ENCODE peak calls at places on chromosomes 3 and 15, in ten cellular contexts. One of them, this sample, is unnamed.

GRCh38 chr3:70982700-70983140 is 600.8 kb downstream of the FOXP1 start:
- DNase-seq in esophagus muscularis mucosa: no peak
- DNase-seq in breast epithelium: peak; percentile 63
- DNase-seq in stomach: peak; percentile 51
- DNase-seq in HepG2: no peak
- DNase-seq in transverse colon: no peak
- DNase-seq in Panc1: peak; percentile 38
- DNase-seq in H1: no peak
- DNase-seq in upper lobe of left lung: no peak
- DNase-seq in HL-60: no peak
- DNase-seq in this sample: peak; percentile 72

GRCh38 chr3:143507735-143508580 is 340.3 kb downstream of the SLC9A9 start:
- DNase-seq in esophagus muscularis mucosa: no peak
- DNase-seq in breast epithelium: no peak
- DNase-seq in stomach: no peak
- DNase-seq in HepG2: no peak
- DNase-seq in transverse colon: no peak
- DNase-seq in Panc1: no peak
- DNase-seq in H1: no peak
- DNase-seq in upper lobe of left lung: no peak
- DNase-seq in HL-60: no peak
- DNase-seq in this sample: no peak

GRCh38 chr3:104176706-104177105 is 1190.0 kb upstream of the ALCAM start:
- DNase-seq in esophagus muscularis mucosa: no peak
- DNase-seq in breast epithelium: no peak
- DNase-seq in stomach: no peak
- DNase-seq in HepG2: no peak
- DNase-seq in transverse colon: no peak
- DNase-seq in Panc1: no peak
- DNase-seq in H1: no peak
- DNase-seq in upper lobe of left lung: no peak
- DNase-seq in HL-60: no peak
- DNase-seq in this sample: no peak

GRCh38 chr3:67654832-67655152 is 380 bp upstream of the SUCLG2 start:
- DNase-seq in esophagus muscularis mucosa: no peak
- DNase-seq in breast epithelium: no peak
- DNase-seq in stomach: no peak
- DNase-seq in HepG2: no peak
- DNase-seq in transverse colon: no peak
- DNase-seq in Panc1: no peak
- DNase-seq in H1: no peak
- DNase-seq in upper lobe of left lung: no peak
- DNase-seq in HL-60: no peak
- DNase-seq in this sample: no peak

GRCh38 chr3:79651536-79652065 is 116.2 kb downstream of the ROBO1 start:
- DNase-seq in esophagus muscularis mucosa: no peak
- DNase-seq in breast epithelium: no peak
- DNase-seq in stomach: no peak
- DNase-seq in HepG2: no peak
- DNase-seq in transverse colon: no peak
- DNase-seq in Panc1: no peak
- DNase-seq in H1: no peak
- DNase-seq in upper lobe of left lung: no peak
- DNase-seq in HL-60: no peak
- DNase-seq in this sample: no peak

GRCh38 chr15:68578960-68579935 is at the start of gene CORO2B:
- DNase-seq in esophagus muscularis mucosa: no peak
- DNase-seq in breast epithelium: no peak
- DNase-seq in stomach: no peak
- DNase-seq in HepG2: no peak
- DNase-seq in transverse colon: no peak
- DNase-seq in Panc1: no peak
- DNase-seq in H1: peak; percentile 83
- DNase-seq in upper lobe of left lung: peak; percentile 87
- DNase-seq in HL-60: no peak
- DNase-seq in this sample: no peak

GRCh38 chr15:67013696-67014095 is 51.7 kb upstream of the SMAD3 start:
- DNase-seq in esophagus muscularis mucosa: peak; percentile 80
- DNase-seq in breast epithelium: no peak
- DNase-seq in stomach: no peak
- DNase-seq in HepG2: no peak
- DNase-seq in transverse colon: no peak
- DNase-seq in Panc1: no peak
- DNase-seq in H1: peak; percentile 57
- DNase-seq in upper lobe of left lung: peak; percentile 56
- DNase-seq in HL-60: no peak
- DNase-seq in this sample: no peak

GRCh38 chr3:114393367-114394072 is 99.7 kb downstream of the TIGIT start:
- DNase-seq in esophagus muscularis mucosa: no peak
- DNase-seq in breast epithelium: no peak
- DNase-seq in stomach: no peak
- DNase-seq in HepG2: no peak
- DNase-seq in transverse colon: no peak
- DNase-seq in Panc1: no peak
- DNase-seq in H1: no peak
- DNase-seq in upper lobe of left lung: no peak
- DNase-seq in HL-60: no peak
- DNase-seq in this sample: no peak

GRCh38 chr3:171526869-171527268 is 66.7 kb upstream of the TNIK start:
- DNase-seq in esophagus muscularis mucosa: no peak
- DNase-seq in breast epithelium: no peak
- DNase-seq in stomach: no peak
- DNase-seq in HepG2: peak; percentile 28
- DNase-seq in transverse colon: no peak
- DNase-seq in Panc1: no peak
- DNase-seq in H1: no peak
- DNase-seq in upper lobe of left lung: no peak
- DNase-seq in HL-60: no peak
- DNase-seq in this sample: no peak

GRCh38 chr3:111768571-111769100 is 90.4 kb upstream of the PHLDB2 start:
- DNase-seq in esophagus muscularis mucosa: no peak
- DNase-seq in breast epithelium: no peak
- DNase-seq in stomach: peak; percentile 34
- DNase-seq in HepG2: peak; percentile 50
- DNase-seq in transverse colon: no peak
- DNase-seq in Panc1: no peak
- DNase-seq in H1: no peak
- DNase-seq in upper lobe of left lung: no peak
- DNase-seq in HL-60: no peak
- DNase-seq in this sample: no peak

GRCh38 chr3:98573231-98573728 is 20.1 kb downstream of the CPOX start:
- DNase-seq in esophagus muscularis mucosa: no peak
- DNase-seq in breast epithelium: no peak
- DNase-seq in stomach: no peak
- DNase-seq in HepG2: no peak
- DNase-seq in transverse colon: no peak
- DNase-seq in Panc1: no peak
- DNase-seq in H1: no peak
- DNase-seq in upper lobe of left lung: no peak
- DNase-seq in HL-60: no peak
- DNase-seq in this sample: no peak
- H3K4me3 ChIP-seq in esophagus muscularis mucosa: no peak overlapping the region
- H3K4me3 ChIP-seq in breast epithelium: no peak overlapping the region
- H3K4me3 ChIP-seq in stomach: no peak overlapping the region
- H3K4me3 ChIP-seq in HepG2: no peak overlapping the region
- H3K4me3 ChIP-seq in transverse colon: no peak overlapping the region
- H3K4me3 ChIP-seq in Panc1: no peak overlapping the region
- H3K4me3 ChIP-seq in H1: no peak overlapping the region
- H3K4me3 ChIP-seq in upper lobe of left lung: no peak overlapping the region
- H3K4me3 ChIP-seq in HL-60: no peak overlapping the region
- H3K4me3 ChIP-seq in this sample: no peak overlapping the region

GRCh38 chr3:4778740-4779139 is 200.5 kb upstream of the BHLHE40 start:
- DNase-seq in esophagus muscularis mucosa: no peak
- DNase-seq in breast epithelium: no peak
- DNase-seq in stomach: no peak
- DNase-seq in HepG2: no peak
- DNase-seq in transverse colon: no peak
- DNase-seq in Panc1: no peak
- DNase-seq in H1: no peak
- DNase-seq in upper lobe of left lung: no peak
- DNase-seq in HL-60: no peak
- DNase-seq in this sample: no peak
- TF ChIP-seq POLR2AphosphoS5 in esophagus muscularis mucosa: no peak
- TF ChIP-seq POLR2AphosphoS5 in breast epithelium: no peak
- TF ChIP-seq POLR2AphosphoS5 in stomach: no peak
- TF ChIP-seq POLR2AphosphoS5 in HepG2: no peak
- TF ChIP-seq POLR2AphosphoS5 in transverse colon: no peak
- TF ChIP-seq POLR2AphosphoS5 in Panc1: no peak
- TF ChIP-seq POLR2AphosphoS5 in H1: no peak
- TF ChIP-seq POLR2AphosphoS5 in upper lobe of left lung: no peak
- TF ChIP-seq POLR2AphosphoS5 in HL-60: no peak
- TF ChIP-seq POLR2AphosphoS5 in this sample: no peak

DNA sequence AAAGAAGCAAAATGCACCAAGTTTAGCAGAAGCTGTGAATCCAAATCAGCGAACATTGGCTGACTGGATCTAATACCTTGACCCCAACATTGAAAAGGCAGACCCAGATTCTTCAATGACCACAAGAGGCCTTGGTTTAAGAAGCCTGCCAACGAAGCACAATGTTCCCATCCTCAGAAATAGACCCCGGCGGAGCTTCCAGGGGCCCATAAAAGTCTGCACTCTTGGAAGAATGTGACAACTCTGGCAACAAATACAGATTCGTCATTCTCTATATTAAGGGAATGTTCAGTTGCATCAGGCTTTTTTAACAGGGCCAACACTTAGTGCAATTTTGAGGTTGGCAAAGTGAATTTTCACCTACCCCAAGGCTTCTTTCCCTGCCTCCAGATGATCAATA is 112.8 kb upstream of the BCL6 start:
- DNase-seq in esophagus muscularis mucosa: no peak
- DNase-seq in breast epithelium: no peak
- DNase-seq in stomach: no peak
- DNase-seq in HepG2: no peak
- DNase-seq in transverse colon: no peak
- DNase-seq in Panc1: no peak
- DNase-seq in H1: no peak
- DNase-seq in upper lobe of left lung: no peak
- DNase-seq in HL-60: no peak
- DNase-seq in this sample: no peak
- H3K4me3 ChIP-seq in esophagus muscularis mucosa: no peak overlapping the region
- H3K4me3 ChIP-seq in breast epithelium: no peak overlapping the region
- H3K4me3 ChIP-seq in stomach: no peak overlapping the region
- H3K4me3 ChIP-seq in HepG2: no peak overlapping the region
- H3K4me3 ChIP-seq in transverse colon: no peak overlapping the region
- H3K4me3 ChIP-seq in Panc1: no peak overlapping the region
- H3K4me3 ChIP-seq in H1: no peak overlapping the region
- H3K4me3 ChIP-seq in upper lobe of left lung: no peak overlapping the region
- H3K4me3 ChIP-seq in HL-60: no peak overlapping the region
- H3K4me3 ChIP-seq in this sample: no peak overlapping the region

GRCh38 chr3:122793568-122794416 is at the start of gene HSPBAP1:
- DNase-seq in esophagus muscularis mucosa: peak; percentile 99
- DNase-seq in breast epithelium: peak; percentile 90
- DNase-seq in stomach: peak; percentile 93
- DNase-seq in HepG2: peak; percentile 84
- DNase-seq in transverse colon: peak; percentile 96
- DNase-seq in Panc1: peak; percentile 72
- DNase-seq in H1: peak; percentile 94
- DNase-seq in upper lobe of left lung: peak; percentile 96
- DNase-seq in HL-60: peak; percentile 92
- DNase-seq in this sample: peak; percentile 98
- TF ChIP-seq POLR2AphosphoS5 in esophagus muscularis mucosa: peak; percentile 87
- TF ChIP-seq POLR2AphosphoS5 in breast epithelium: peak; percentile 88
- TF ChIP-seq POLR2AphosphoS5 in stomach: peak; percentile 73
- TF ChIP-seq POLR2AphosphoS5 in HepG2: peak; percentile 36
- TF ChIP-seq POLR2AphosphoS5 in transverse colon: peak; percentile 63
- TF ChIP-seq POLR2AphosphoS5 in Panc1: peak; percentile 92
- TF ChIP-seq POLR2AphosphoS5 in H1: peak; percentile 77
- TF ChIP-seq POLR2AphosphoS5 in upper lobe of left lung: peak; percentile 83
- TF ChIP-seq POLR2AphosphoS5 in HL-60: peak; percentile 53
- TF ChIP-seq POLR2AphosphoS5 in this sample: no peak

DNA sequence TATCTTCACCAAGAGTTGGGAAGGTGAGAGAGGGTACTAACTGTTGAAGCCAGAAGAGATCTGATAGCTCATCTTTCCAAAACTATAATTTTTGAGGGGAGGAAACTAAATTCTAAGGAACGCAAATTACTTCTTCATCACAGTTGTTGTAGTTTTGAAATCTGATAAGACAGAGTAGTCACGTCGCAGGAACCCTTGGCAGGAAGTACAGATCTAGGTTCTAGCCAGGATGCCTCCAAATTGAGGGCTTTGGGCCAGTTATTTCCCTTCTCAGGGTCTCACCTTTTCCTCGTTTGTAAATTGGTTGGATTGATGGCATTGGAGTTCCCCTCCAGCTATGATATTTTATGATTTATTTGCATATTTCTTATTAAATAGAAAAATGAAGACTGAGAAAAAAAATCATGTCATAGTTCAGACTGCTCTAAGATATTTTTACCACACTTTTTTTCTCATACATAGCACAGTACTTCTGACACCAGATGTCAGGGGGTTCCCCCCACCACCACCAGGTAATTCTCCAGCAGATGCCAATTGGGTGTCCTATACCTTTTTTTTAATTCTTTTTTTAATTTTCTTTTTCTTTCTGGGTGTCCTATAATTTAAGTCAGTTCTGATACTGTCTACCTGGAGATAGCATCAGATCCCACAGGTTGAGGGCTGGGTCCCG is 32.3 kb upstream of the APH1B start:
- DNase-seq in esophagus muscularis mucosa: no peak
- DNase-seq in breast epithelium: no peak
- DNase-seq in stomach: no peak
- DNase-seq in HepG2: no peak
- DNase-seq in transverse colon: no peak
- DNase-seq in Panc1: no peak
- DNase-seq in H1: no peak
- DNase-seq in upper lobe of left lung: no peak
- DNase-seq in HL-60: no peak
- DNase-seq in this sample: no peak
- H3K4me3 ChIP-seq in esophagus muscularis mucosa: no peak overlapping the region
- H3K4me3 ChIP-seq in breast epithelium: no peak overlapping the region
- H3K4me3 ChIP-seq in stomach: no peak overlapping the region
- H3K4me3 ChIP-seq in HepG2: no peak overlapping the region
- H3K4me3 ChIP-seq in transverse colon: no peak overlapping the region
- H3K4me3 ChIP-seq in Panc1: no peak overlapping the region
- H3K4me3 ChIP-seq in H1: no peak overlapping the region
- H3K4me3 ChIP-seq in upper lobe of left lung: no peak overlapping the region
- H3K4me3 ChIP-seq in HL-60: no peak overlapping the region
- H3K4me3 ChIP-seq in this sample: no peak overlapping the region

GRCh38 chr3:172562881-172563835 is 39.9 kb upstream of the TNFSF10 start:
- DNase-seq in esophagus muscularis mucosa: no peak
- DNase-seq in breast epithelium: no peak
- DNase-seq in stomach: no peak
- DNase-seq in HepG2: peak; percentile 61
- DNase-seq in transverse colon: no peak
- DNase-seq in Panc1: peak; percentile 58
- DNase-seq in H1: no peak
- DNase-seq in upper lobe of left lung: no peak
- DNase-seq in HL-60: peak; percentile 34
- DNase-seq in this sample: no peak
- TF ChIP-seq POLR2AphosphoS5 in esophagus muscularis mucosa: peak; percentile 46
- TF ChIP-seq POLR2AphosphoS5 in breast epithelium: no peak
- TF ChIP-seq POLR2AphosphoS5 in stomach: peak; percentile 68
- TF ChIP-seq POLR2AphosphoS5 in HepG2: no peak
- TF ChIP-seq POLR2AphosphoS5 in transverse colon: peak; percentile 17
- TF ChIP-seq POLR2AphosphoS5 in Panc1: no peak
- TF ChIP-seq POLR2AphosphoS5 in H1: no peak
- TF ChIP-seq POLR2AphosphoS5 in upper lobe of left lung: no peak
- TF ChIP-seq POLR2AphosphoS5 in HL-60: no peak
- TF ChIP-seq POLR2AphosphoS5 in this sample: peak; percentile 49

This sample was measured in suprapubic skin.